ENCODE peak calls at places on chromosome 6, in seven cellular contexts. D is left ventricle myocardium inferior, Q is testis, O is right lobe of liver, J is uterus, R is colonic mucosa, T is lower lobe of right lung. Z is an unnamed sample.

GRCh38 chr6:150116195-150116800 is 26.5 kb upstream of the PPP1R14C start:
- DNase-seq in D (no peak), Q (no peak), O (no peak), J (no peak), R (no peak), T (no peak), Z (no peak)

GRCh38 chr6:30325150-30325872 is 1.4 kb upstream of the TRIM39 start:
- DNase-seq in D (peak), Q (peak), O (peak), J (no peak), R (peak), T (peak), Z (peak)

GRCh38 chr6:25175216-25175615 is 104.0 kb upstream of the CARMIL1 start:
- DNase-seq in D (no peak), Q (no peak), O (no peak), J (no peak), R (no peak), T (no peak), Z (no peak)

GRCh38 chr6:126176266-126176665 is 163.6 kb upstream of the CENPW start:
- DNase-seq in D (no peak), Q (no peak), O (no peak), J (no peak), R (no peak), T (no peak), Z (no peak)

GRCh38 chr6:27720607-27721580 is 191.3 kb downstream of the OR2B2 start:
- DNase-seq in D (no peak), Q (peak), O (no peak), J (no peak), R (no peak), T (no peak), Z (no peak)

GRCh38 chr6:39416026-39416425 is 93.5 kb upstream of the KCNK16 start:
- DNase-seq in D (no peak), Q (no peak), O (no peak), J (no peak), R (no peak), T (no peak), Z (no peak)

GRCh38 chr6:78308025-78308424 is 559.3 kb upstream of the IRAK1BP1 start:
- DNase-seq in D (no peak), Q (no peak), O (no peak), J (no peak), R (no peak), T (no peak), Z (no peak)

GRCh38 chr6:112549749-112550148 is 202.6 kb downstream of the RFPL4B start:
- DNase-seq in D (no peak), Q (no peak), O (no peak), J (no peak), R (no peak), T (no peak), Z (no peak)

GRCh38 chr6:37048851-37049734 is 43.6 kb downstream of the FGD2 start:
- DNase-seq in D (peak), Q (peak), O (peak), J (peak), R (peak), T (no peak), Z (no peak)

GRCh38 chr6:114194362-114195343 is 148.2 kb downstream of the HS3ST5 start:
- DNase-seq in D (no peak), Q (no peak), O (no peak), J (no peak), R (no peak), T (no peak), Z (peak)

GRCh38 chr6:4973972-4974885 is 29.6 kb downstream of the RPP40 start:
- DNase-seq in D (no peak), Q (peak), O (no peak), J (peak), R (no peak), T (no peak), Z (no peak)

GRCh38 chr6:129748901-129749748 is 39.1 kb upstream of the ARHGAP18 start:
- DNase-seq in D (no peak), Q (no peak), O (no peak), J (no peak), R (no peak), T (no peak), Z (no peak)

GRCh38 chr6:107652526-107653182 is 162.7 kb downstream of the SOBP start:
- DNase-seq in D (no peak), Q (no peak), O (no peak), J (no peak), R (no peak), T (no peak), Z (no peak)

GRCh38 chr6:338815-339262 is 46.6 kb downstream of the DUSP22 start:
- DNase-seq in D (no peak), Q (no peak), O (no peak), J (no peak), R (no peak), T (no peak), Z (no peak)

GRCh38 chr6:90319044-90319443 is 22.4 kb upstream of the BACH2 start:
- DNase-seq in D (no peak), Q (no peak), O (no peak), J (no peak), R (no peak), T (no peak), Z (no peak)

GRCh38 chr6:3921663-3922062 is 72.5 kb downstream of the FAM50B start:
- DNase-seq in D (no peak), Q (no peak), O (no peak), J (no peak), R (no peak), T (no peak), Z (no peak)

GRCh38 chr6:3919849-3920248 is 70.7 kb downstream of the FAM50B start:
- DNase-seq in D (no peak), Q (no peak), O (no peak), J (no peak), R (no peak), T (no peak), Z (no peak)

GRCh38 chr6:3918474-3918873 is 69.3 kb downstream of the FAM50B start:
- DNase-seq in D (no peak), Q (no peak), O (no peak), J (no peak), R (no peak), T (no peak), Z (no peak)

GRCh38 chr6:3920321-3920720 is 71.1 kb downstream of the FAM50B start:
- DNase-seq in D (no peak), Q (no peak), O (no peak), J (no peak), R (no peak), T (no peak), Z (no peak)

GRCh38 chr6:3919130-3919628 is 70.0 kb downstream of the FAM50B start:
- DNase-seq in D (peak), Q (no peak), O (no peak), J (no peak), R (no peak), T (peak), Z (no peak)
- H3K27ac ChIP-seq in D (peak), Q (no peak), O (no peak), J (no peak), R (no peak), T (peak), Z (no peak)

DNA sequence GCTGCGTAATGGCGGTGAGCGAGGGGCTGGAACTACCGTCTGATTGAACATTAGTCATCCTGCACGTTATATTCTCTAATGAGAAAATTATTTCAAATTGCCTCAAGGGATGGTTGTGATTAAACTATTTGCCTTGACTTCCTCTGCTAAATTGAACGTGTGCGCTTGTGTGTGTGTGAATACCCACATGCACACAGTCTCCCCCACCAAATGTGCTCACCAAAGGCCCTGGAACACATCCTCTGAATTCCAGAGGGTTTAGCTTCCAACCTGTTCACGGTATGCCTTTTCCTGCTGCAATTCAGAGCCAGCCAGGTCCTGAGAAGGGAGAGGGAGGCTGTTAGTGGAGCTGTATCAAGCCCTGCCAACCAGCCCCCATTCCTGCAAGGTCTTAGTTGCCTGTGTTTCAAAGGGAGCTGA is 98.5 kb downstream of the CDC5L start:
- DNase-seq in D (no peak), Q (no peak), O (no peak), J (no peak), R (no peak), T (no peak), Z (no peak)
- H3K27ac ChIP-seq in D (no peak), Q (no peak), O (no peak), J (no peak), R (no peak), T (no peak), Z (no peak)

GRCh38 chr6:15518057-15518456 is 144.8 kb downstream of the DTNBP1 start:
- DNase-seq in D (no peak), Q (no peak), O (no peak), J (no peak), R (no peak), T (no peak), Z (no peak)

GRCh38 chr6:15521516-15521915 is 141.3 kb downstream of the DTNBP1 start:
- DNase-seq in D (no peak), Q (peak), O (no peak), J (no peak), R (no peak), T (no peak), Z (no peak)

GRCh38 chr6:15518878-15519277 is 143.9 kb downstream of the DTNBP1 start:
- DNase-seq in D (no peak), Q (no peak), O (no peak), J (no peak), R (no peak), T (no peak), Z (no peak)

GRCh38 chr6:15520616-15521203 is 142.1 kb downstream of the DTNBP1 start:
- DNase-seq in D (no peak), Q (no peak), O (no peak), J (peak), R (no peak), T (no peak), Z (no peak)

DNA sequence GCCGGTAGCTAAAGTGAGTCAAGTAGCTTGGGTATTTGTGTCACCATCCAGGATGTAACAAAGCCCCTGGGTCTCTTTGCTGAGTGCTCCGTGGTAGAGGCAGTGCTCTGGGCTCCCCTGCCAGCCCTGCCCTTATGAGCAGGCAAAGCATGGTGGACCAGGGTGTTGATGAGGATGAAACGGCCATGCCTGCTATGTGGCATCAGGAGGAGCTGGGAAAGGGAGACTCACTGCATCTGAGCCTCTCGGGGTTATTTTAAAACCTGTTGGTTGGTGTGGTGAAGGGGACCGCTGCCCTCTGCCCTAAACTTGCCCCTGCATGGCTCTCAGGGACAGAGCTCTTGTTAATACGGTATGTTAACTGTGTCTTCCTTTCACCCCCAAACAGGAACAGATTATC is 143.1 kb downstream of the DTNBP1 start:
- DNase-seq in D (no peak), Q (no peak), O (no peak), J (no peak), R (no peak), T (no peak), Z (no peak)
- H3K27ac ChIP-seq in D (no peak), Q (no peak), O (no peak), J (no peak), R (no peak), T (no peak), Z (no peak)

GRCh38 chr6:42506070-42506469 is 54.3 kb upstream of the TRERF1 start:
- DNase-seq in D (no peak), Q (no peak), O (no peak), J (no peak), R (no peak), T (no peak), Z (no peak)
- H3K27ac ChIP-seq in D (no peak), Q (no peak), O (no peak), J (peak), R (no peak), T (no peak), Z (no peak)

GRCh38 chr6:138593100-138593877 is 94.0 kb upstream of the NHSL1 start:
- DNase-seq in D (no peak), Q (peak), O (no peak), J (peak), R (peak), T (no peak), Z (peak)
- H3K27ac ChIP-seq in D (peak), Q (no peak), O (peak), J (peak), R (peak), T (peak), Z (no peak)

GRCh38 chr6:74568851-74569250 is 637.0 kb downstream of the COL12A1 start:
- DNase-seq in D (no peak), Q (no peak), O (no peak), J (no peak), R (no peak), T (no peak), Z (no peak)
- H3K27ac ChIP-seq in D (no peak), Q (no peak), O (no peak), J (no peak), R (no peak), T (no peak), Z (no peak)

DNA sequence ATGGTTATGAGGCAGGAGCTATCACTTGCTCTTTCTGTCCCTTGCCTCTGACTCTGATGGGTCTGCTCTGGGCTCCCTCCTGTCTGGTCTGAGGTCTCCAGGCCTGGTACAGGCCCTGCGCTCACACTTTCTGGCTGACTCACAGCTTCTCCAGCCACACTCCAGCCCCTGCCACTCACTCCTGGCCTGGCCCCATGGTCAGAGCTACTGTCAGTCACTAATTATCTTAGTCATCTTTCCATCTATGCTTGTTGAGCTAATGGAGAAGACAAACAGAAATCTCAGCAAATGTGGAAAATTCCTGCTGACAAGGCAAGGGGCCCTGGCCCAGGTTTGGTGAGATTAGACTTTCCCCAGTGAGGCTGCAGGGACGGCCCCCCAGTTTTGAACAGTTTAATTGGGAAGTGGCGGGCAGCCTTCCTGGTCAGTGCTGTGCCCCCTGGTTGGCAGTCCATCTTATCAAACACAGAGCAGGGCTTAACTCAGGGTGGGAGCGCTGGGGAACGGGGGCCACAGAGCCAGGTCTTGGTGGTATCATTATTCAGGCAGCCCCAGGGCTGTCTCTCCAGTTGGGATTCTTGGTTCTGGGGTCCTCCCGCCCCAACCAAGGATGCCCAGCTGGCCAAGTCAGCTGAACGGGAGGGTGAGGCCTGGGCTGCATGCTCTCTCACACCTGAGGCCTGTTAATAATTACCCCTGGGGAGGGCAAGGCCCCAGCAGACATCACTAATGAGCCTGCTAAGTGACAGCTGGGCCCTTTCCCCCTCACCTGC is 63.4 kb downstream of the VEGFA start:
- DNase-seq in D (no peak), Q (no peak), O (no peak), J (no peak), R (no peak), T (no peak), Z (no peak)
- H3K27ac ChIP-seq in D (no peak), Q (no peak), O (no peak), J (no peak), R (no peak), T (no peak), Z (no peak)

Z was measured in HL-60.